ENCODE peak calls at places on chromosome 1, in ten cellular contexts. One of them, this sample, is unnamed. For H3K27me3, the result is how much of the 10 kb centered on the place peaks cover.

GRCh38 chr1:76254165-76255043 is 179.9 kb downstream of the ST6GALNAC3 start:
- DNase-seq in endodermal cell: no peak
- DNase-seq in NT2/D1: no peak
- DNase-seq in left ventricle myocardium inferior: no peak
- DNase-seq in lower lobe of right lung: no peak
- DNase-seq in BJ: no peak
- DNase-seq in IMR-90: no peak
- DNase-seq in spleen: no peak
- DNase-seq in fibroblast of lung: peak
- DNase-seq in keratinocyte: no peak
- DNase-seq in this sample: peak

GRCh38 chr1:5109652-5110051 is 455.2 kb downstream of the AJAP1 start:
- DNase-seq in endodermal cell: no peak
- DNase-seq in NT2/D1: no peak
- DNase-seq in left ventricle myocardium inferior: no peak
- DNase-seq in lower lobe of right lung: no peak
- DNase-seq in BJ: no peak
- DNase-seq in IMR-90: no peak
- DNase-seq in spleen: no peak
- DNase-seq in fibroblast of lung: no peak
- DNase-seq in keratinocyte: no peak
- DNase-seq in this sample: no peak

GRCh38 chr1:179968994-179969919 is 14.6 kb downstream of the CEP350 start:
- DNase-seq in endodermal cell: no peak
- DNase-seq in NT2/D1: no peak
- DNase-seq in left ventricle myocardium inferior: no peak
- DNase-seq in lower lobe of right lung: no peak
- DNase-seq in BJ: no peak
- DNase-seq in IMR-90: no peak
- DNase-seq in spleen: no peak
- DNase-seq in fibroblast of lung: no peak
- DNase-seq in keratinocyte: no peak
- DNase-seq in this sample: no peak

GRCh38 chr1:236141447-236142357 is 637 bp upstream of the GPR137B start:
- DNase-seq in endodermal cell: peak
- DNase-seq in NT2/D1: no peak
- DNase-seq in left ventricle myocardium inferior: no peak
- DNase-seq in lower lobe of right lung: no peak
- DNase-seq in BJ: peak
- DNase-seq in IMR-90: peak
- DNase-seq in spleen: peak
- DNase-seq in fibroblast of lung: peak
- DNase-seq in keratinocyte: no peak
- DNase-seq in this sample: no peak

GRCh38 chr1:21651214-21652042 is 17.7 kb downstream of the RAP1GAP start:
- DNase-seq in endodermal cell: peak
- DNase-seq in NT2/D1: no peak
- DNase-seq in left ventricle myocardium inferior: no peak
- DNase-seq in lower lobe of right lung: no peak
- DNase-seq in BJ: no peak
- DNase-seq in IMR-90: no peak
- DNase-seq in spleen: peak
- DNase-seq in fibroblast of lung: peak
- DNase-seq in keratinocyte: no peak
- DNase-seq in this sample: no peak

GRCh38 chr1:183783896-183784637 is 20.9 kb upstream of the RGL1 start:
- DNase-seq in endodermal cell: no peak
- DNase-seq in NT2/D1: no peak
- DNase-seq in left ventricle myocardium inferior: peak
- DNase-seq in lower lobe of right lung: no peak
- DNase-seq in BJ: no peak
- DNase-seq in IMR-90: peak
- DNase-seq in spleen: no peak
- DNase-seq in fibroblast of lung: peak
- DNase-seq in keratinocyte: no peak
- DNase-seq in this sample: no peak

GRCh38 chr1:54453089-54453488 is 46.9 kb upstream of the SSBP3 start:
- DNase-seq in endodermal cell: peak
- DNase-seq in NT2/D1: no peak
- DNase-seq in left ventricle myocardium inferior: no peak
- DNase-seq in lower lobe of right lung: no peak
- DNase-seq in BJ: no peak
- DNase-seq in IMR-90: no peak
- DNase-seq in spleen: no peak
- DNase-seq in fibroblast of lung: no peak
- DNase-seq in keratinocyte: no peak
- DNase-seq in this sample: no peak

GRCh38 chr1:234114648-234115307 is 210.3 kb downstream of the SLC35F3 start:
- DNase-seq in endodermal cell: peak
- DNase-seq in NT2/D1: peak
- DNase-seq in left ventricle myocardium inferior: no peak
- DNase-seq in lower lobe of right lung: no peak
- DNase-seq in BJ: no peak
- DNase-seq in IMR-90: peak
- DNase-seq in spleen: no peak
- DNase-seq in fibroblast of lung: peak
- DNase-seq in keratinocyte: no peak
- DNase-seq in this sample: no peak

GRCh38 chr1:154465621-154466020 is 36.4 kb upstream of the TDRD10 start:
- DNase-seq in endodermal cell: no peak
- DNase-seq in NT2/D1: no peak
- DNase-seq in left ventricle myocardium inferior: no peak
- DNase-seq in lower lobe of right lung: no peak
- DNase-seq in BJ: no peak
- DNase-seq in IMR-90: no peak
- DNase-seq in spleen: peak
- DNase-seq in fibroblast of lung: no peak
- DNase-seq in keratinocyte: no peak
- DNase-seq in this sample: no peak

GRCh38 chr1:229042482-229042881 is 228.4 kb upstream of the RAB4A start:
- DNase-seq in endodermal cell: peak
- DNase-seq in NT2/D1: no peak
- DNase-seq in left ventricle myocardium inferior: no peak
- DNase-seq in lower lobe of right lung: no peak
- DNase-seq in BJ: no peak
- DNase-seq in IMR-90: no peak
- DNase-seq in spleen: no peak
- DNase-seq in fibroblast of lung: no peak
- DNase-seq in keratinocyte: no peak
- DNase-seq in this sample: no peak

GRCh38 chr1:77876884-77877283 is 11.5 kb upstream of the NEXN start:
- DNase-seq in endodermal cell: no peak
- DNase-seq in NT2/D1: no peak
- DNase-seq in left ventricle myocardium inferior: no peak
- DNase-seq in lower lobe of right lung: no peak
- DNase-seq in BJ: no peak
- DNase-seq in IMR-90: peak
- DNase-seq in spleen: no peak
- DNase-seq in fibroblast of lung: peak
- DNase-seq in keratinocyte: no peak
- DNase-seq in this sample: no peak

GRCh38 chr1:62140666-62141065 is 54.0 kb upstream of the L1TD1 start:
- DNase-seq in endodermal cell: no peak
- DNase-seq in NT2/D1: no peak
- DNase-seq in left ventricle myocardium inferior: no peak
- DNase-seq in lower lobe of right lung: no peak
- DNase-seq in BJ: no peak
- DNase-seq in IMR-90: no peak
- DNase-seq in spleen: no peak
- DNase-seq in fibroblast of lung: no peak
- DNase-seq in keratinocyte: no peak
- DNase-seq in this sample: no peak

GRCh38 chr1:1421147-1421906 is at the start of gene ANKRD65:
- DNase-seq in endodermal cell: peak
- DNase-seq in NT2/D1: no peak
- DNase-seq in left ventricle myocardium inferior: no peak
- DNase-seq in lower lobe of right lung: peak
- DNase-seq in BJ: no peak
- DNase-seq in IMR-90: no peak
- DNase-seq in spleen: peak
- DNase-seq in fibroblast of lung: no peak
- DNase-seq in keratinocyte: peak
- DNase-seq in this sample: no peak

GRCh38 chr1:1420654-1421134 is 382 bp downstream of the ANKRD65 start:
- DNase-seq in endodermal cell: peak
- DNase-seq in NT2/D1: no peak
- DNase-seq in left ventricle myocardium inferior: no peak
- DNase-seq in lower lobe of right lung: peak
- DNase-seq in BJ: no peak
- DNase-seq in IMR-90: no peak
- DNase-seq in spleen: no peak
- DNase-seq in fibroblast of lung: no peak
- DNase-seq in keratinocyte: no peak
- DNase-seq in this sample: no peak

GRCh38 chr1:1418464-1419362 is 2.4 kb downstream of the ANKRD65 start:
- DNase-seq in endodermal cell: no peak
- DNase-seq in NT2/D1: no peak
- DNase-seq in left ventricle myocardium inferior: no peak
- DNase-seq in lower lobe of right lung: no peak
- DNase-seq in BJ: no peak
- DNase-seq in IMR-90: no peak
- DNase-seq in spleen: no peak
- DNase-seq in fibroblast of lung: no peak
- DNase-seq in keratinocyte: no peak
- DNase-seq in this sample: no peak

GRCh38 chr1:1419812-1420653 is 1.0 kb downstream of the ANKRD65 start:
- DNase-seq in endodermal cell: peak
- DNase-seq in NT2/D1: no peak
- DNase-seq in left ventricle myocardium inferior: no peak
- DNase-seq in lower lobe of right lung: peak
- DNase-seq in BJ: no peak
- DNase-seq in IMR-90: no peak
- DNase-seq in spleen: peak
- DNase-seq in fibroblast of lung: no peak
- DNase-seq in keratinocyte: no peak
- DNase-seq in this sample: no peak

GRCh38 chr1:1419363-1419811 is 1.7 kb downstream of the ANKRD65 start:
- DNase-seq in endodermal cell: no peak
- DNase-seq in NT2/D1: no peak
- DNase-seq in left ventricle myocardium inferior: no peak
- DNase-seq in lower lobe of right lung: no peak
- DNase-seq in BJ: no peak
- DNase-seq in IMR-90: no peak
- DNase-seq in spleen: no peak
- DNase-seq in fibroblast of lung: no peak
- DNase-seq in keratinocyte: no peak
- DNase-seq in this sample: no peak
- H3K4me3 ChIP-seq in endodermal cell: no peak
- H3K4me3 ChIP-seq in NT2/D1: no peak
- H3K4me3 ChIP-seq in left ventricle myocardium inferior: peak
- H3K4me3 ChIP-seq in lower lobe of right lung: peak
- H3K4me3 ChIP-seq in BJ: no peak
- H3K4me3 ChIP-seq in IMR-90: no peak
- H3K4me3 ChIP-seq in spleen: no peak
- H3K4me3 ChIP-seq in fibroblast of lung: no peak
- H3K4me3 ChIP-seq in keratinocyte: no peak
- H3K4me3 ChIP-seq in this sample: no peak

DNA sequence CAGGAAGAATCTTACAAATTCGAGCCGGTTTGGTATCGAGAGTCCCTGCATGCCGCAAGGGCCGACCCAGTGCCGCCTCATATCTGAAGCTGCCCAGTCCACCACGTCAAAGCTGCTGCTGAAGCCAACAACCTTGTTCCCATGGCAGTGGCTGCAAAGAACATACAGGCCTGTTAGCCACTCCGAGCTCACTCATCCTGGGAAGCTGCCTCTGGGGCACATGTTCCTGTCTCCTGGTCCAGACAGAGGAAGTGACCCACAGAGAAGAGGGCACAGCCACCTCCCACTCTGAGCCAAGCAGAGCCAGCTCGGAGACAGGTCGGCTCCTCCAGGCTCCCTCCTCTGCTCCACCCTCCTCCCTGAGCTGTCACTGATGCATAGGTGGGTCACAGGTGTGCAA is 66.8 kb downstream of the DISP3 start:
- DNase-seq in endodermal cell: no peak
- DNase-seq in NT2/D1: no peak
- DNase-seq in left ventricle myocardium inferior: no peak
- DNase-seq in lower lobe of right lung: no peak
- DNase-seq in BJ: no peak
- DNase-seq in IMR-90: no peak
- DNase-seq in spleen: no peak
- DNase-seq in fibroblast of lung: no peak
- DNase-seq in keratinocyte: no peak
- DNase-seq in this sample: no peak
- H3K27me3 ChIP-seq in endodermal cell: under half
- H3K27me3 ChIP-seq in NT2/D1: under half
- H3K27me3 ChIP-seq in left ventricle myocardium inferior: half or more
- H3K27me3 ChIP-seq in lower lobe of right lung: under half
- H3K27me3 ChIP-seq in BJ: under half
- H3K27me3 ChIP-seq in IMR-90: under half
- H3K27me3 ChIP-seq in spleen: under half
- H3K27me3 ChIP-seq in fibroblast of lung: under half
- H3K27me3 ChIP-seq in keratinocyte: under half
- H3K27me3 ChIP-seq in this sample: under half

DNA sequence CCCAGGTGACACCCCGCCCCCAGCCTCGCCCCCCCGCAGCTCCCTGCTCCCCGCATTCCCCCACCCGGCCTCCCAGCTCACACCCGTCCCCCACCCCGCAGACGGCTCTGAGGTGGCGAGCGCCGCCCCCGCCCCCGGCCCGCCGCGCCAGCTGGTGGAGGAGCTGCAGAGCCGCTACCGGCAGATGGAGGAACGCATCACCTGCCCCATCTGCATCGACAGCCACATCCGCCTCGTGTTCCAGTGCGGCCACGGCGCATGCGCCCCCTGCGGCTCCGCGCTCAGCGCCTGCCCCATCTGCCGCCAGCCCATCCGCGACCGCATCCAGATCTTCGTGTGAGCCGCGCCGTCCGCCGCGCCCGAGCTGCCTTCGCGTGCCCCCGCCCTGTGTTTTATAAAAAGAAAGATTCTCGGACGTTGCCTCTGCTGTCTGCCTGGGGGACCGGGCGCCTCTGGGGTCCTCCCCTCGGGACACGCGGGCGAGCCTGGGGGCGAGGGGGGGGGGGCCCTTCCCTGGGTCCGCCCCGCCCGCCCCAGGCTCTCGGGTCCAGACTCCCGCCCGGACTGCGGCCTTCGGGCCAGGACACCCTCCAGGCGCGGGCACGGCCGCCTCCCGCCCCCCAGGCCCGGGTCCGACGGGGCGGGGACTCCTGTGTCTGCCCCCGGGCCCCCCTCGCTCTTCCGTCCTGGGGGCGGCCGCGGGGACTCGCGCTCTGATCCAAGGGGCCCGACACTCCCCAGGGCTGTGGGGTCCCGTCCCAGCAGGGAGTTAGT is 1.6 kb upstream of the MMP23B start:
- DNase-seq in endodermal cell: peak
- DNase-seq in NT2/D1: no peak
- DNase-seq in left ventricle myocardium inferior: peak
- DNase-seq in lower lobe of right lung: peak
- DNase-seq in BJ: no peak
- DNase-seq in IMR-90: no peak
- DNase-seq in spleen: peak
- DNase-seq in fibroblast of lung: peak
- DNase-seq in keratinocyte: no peak
- DNase-seq in this sample: no peak
- H3K4me3 ChIP-seq in endodermal cell: no peak
- H3K4me3 ChIP-seq in NT2/D1: no peak
- H3K4me3 ChIP-seq in left ventricle myocardium inferior: peak
- H3K4me3 ChIP-seq in lower lobe of right lung: peak
- H3K4me3 ChIP-seq in BJ: no peak
- H3K4me3 ChIP-seq in IMR-90: no peak
- H3K4me3 ChIP-seq in spleen: peak
- H3K4me3 ChIP-seq in fibroblast of lung: no peak
- H3K4me3 ChIP-seq in keratinocyte: no peak
- H3K4me3 ChIP-seq in this sample: no peak

GRCh38 chr1:209537336-209538114 is 46.0 kb upstream of the CAMK1G start:
- DNase-seq in endodermal cell: no peak
- DNase-seq in NT2/D1: no peak
- DNase-seq in left ventricle myocardium inferior: no peak
- DNase-seq in lower lobe of right lung: no peak
- DNase-seq in BJ: no peak
- DNase-seq in IMR-90: no peak
- DNase-seq in spleen: no peak
- DNase-seq in fibroblast of lung: no peak
- DNase-seq in keratinocyte: no peak
- DNase-seq in this sample: no peak
- H3K27me3 ChIP-seq in endodermal cell: under half
- H3K27me3 ChIP-seq in NT2/D1: under half
- H3K27me3 ChIP-seq in left ventricle myocardium inferior: half or more
- H3K27me3 ChIP-seq in lower lobe of right lung: under half
- H3K27me3 ChIP-seq in BJ: under half
- H3K27me3 ChIP-seq in IMR-90: under half
- H3K27me3 ChIP-seq in spleen: under half
- H3K27me3 ChIP-seq in fibroblast of lung: under half
- H3K27me3 ChIP-seq in keratinocyte: under half
- H3K27me3 ChIP-seq in this sample: under half

This sample was measured in kidney epithelial cell.